ENCODE peak calls at places on chromosome 20, in seven cellular contexts. J, P, X, N, K, M and V are unnamed samples.
A peak's percentile ranks its signal among the peaks of the same experiment; 100 is the strongest.

GRCh38 chr20:62792182-62792939 is 3.9 kb upstream of the MRGBP start:
- DNase-seq in J (no peak), P (no peak), X (no peak), N (no peak), K (no peak), M (no peak), V (peak; percentile 32)

GRCh38 chr20:3431109-3431508 is 23.6 kb upstream of the DNAAF9 start:
- DNase-seq in J (no peak), P (no peak), X (no peak), N (no peak), K (no peak), M (no peak), V (no peak)

GRCh38 chr20:6525447-6526303 is 241.8 kb upstream of the BMP2 start:
- DNase-seq in J (peak; percentile 18), P (no peak), X (no peak), N (no peak), K (peak; percentile 19), M (no peak), V (peak; percentile 21)

GRCh38 chr20:31841928-31842327 is 3.5 kb downstream of the FOXS1 start:
- DNase-seq in J (no peak), P (no peak), X (no peak), N (no peak), K (peak; percentile 77), M (peak; percentile 54), V (peak; percentile 64)

GRCh38 chr20:12649234-12649633 is 359.5 kb upstream of the SPTLC3 start:
- DNase-seq in J (no peak), P (no peak), X (no peak), N (no peak), K (no peak), M (no peak), V (no peak)

GRCh38 chr20:38153401-38153800 is 11.7 kb downstream of the TGM2 start:
- DNase-seq in J (no peak), P (no peak), X (no peak), N (no peak), K (no peak), M (no peak), V (no peak)

GRCh38 chr20:13741879-13742278 is 42.8 kb downstream of the ESF1 start:
- DNase-seq in J (no peak), P (no peak), X (no peak), N (no peak), K (no peak), M (no peak), V (no peak)

GRCh38 chr20:62818592-62819493 is 2.0 kb downstream of the COL9A3 start:
- DNase-seq in J (no peak), P (no peak), X (no peak), N (peak; percentile 57), K (peak; percentile 85), M (no peak), V (peak; percentile 37)

GRCh38 chr20:22974354-22974753 is 60.8 kb upstream of the SSTR4 start:
- DNase-seq in J (no peak), P (peak; percentile 29), X (no peak), N (peak; percentile 10), K (peak; percentile 46), M (no peak), V (peak; percentile 50)

GRCh38 chr20:10172998-10173655 is 45.5 kb upstream of the SNAP25 start:
- DNase-seq in J (no peak), P (no peak), X (no peak), N (no peak), K (no peak), M (no peak), V (no peak)

GRCh38 chr20:13101701-13102100 is 92.9 kb downstream of the SPTLC3 start:
- DNase-seq in J (no peak), P (no peak), X (no peak), N (no peak), K (peak; percentile 29), M (no peak), V (peak; percentile 70)

GRCh38 chr20:64145458-64146300 is 18.6 kb upstream of the MYT1 start:
- DNase-seq in J (no peak), P (peak; percentile 12), X (no peak), N (no peak), K (no peak), M (no peak), V (no peak)

GRCh38 chr20:10591956-10592521 is 81.8 kb downstream of the JAG1 start:
- DNase-seq in J (no peak), P (no peak), X (no peak), N (no peak), K (no peak), M (no peak), V (no peak)

GRCh38 chr20:59039233-59039632 is 3.4 kb downstream of the PRELID3B start:
- DNase-seq in J (no peak), P (no peak), X (no peak), N (no peak), K (no peak), M (no peak), V (peak; percentile 28)

GRCh38 chr20:34316191-34316814 is 13.1 kb upstream of the AHCY start:
- DNase-seq in J (no peak), P (no peak), X (no peak), N (no peak), K (no peak), M (no peak), V (peak; percentile 76)

GRCh38 chr20:3172933-3173581 is at the start of gene LZTS3:
- DNase-seq in J (peak; percentile 61), P (no peak), X (no peak), N (no peak), K (peak; percentile 44), M (peak; percentile 75), V (peak; percentile 41)

GRCh38 chr20:62208805-62209755 is 11.0 kb downstream of the HRH3 start:
- DNase-seq in J (no peak), P (no peak), X (no peak), N (peak; percentile 19), K (peak; percentile 12), M (no peak), V (no peak)

GRCh38 chr20:4082406-4083102 is 67.2 kb upstream of the RNF24 start:
- DNase-seq in J (peak; percentile 44), P (peak; percentile 99), X (no peak), N (peak; percentile 73), K (peak; percentile 96), M (no peak), V (peak; percentile 89)

GRCh38 chr20:21571841-21572690 is 58.2 kb upstream of the NKX2-2 start:
- DNase-seq in J (no peak), P (no peak), X (no peak), N (peak; percentile 39), K (peak; percentile 5), M (no peak), V (peak; percentile 4)

GRCh38 chr20:44739952-44740351 is 5.7 kb upstream of the KCNK15 start:
- DNase-seq in J (no peak), P (no peak), X (no peak), N (no peak), K (no peak), M (no peak), V (no peak)

GRCh38 chr20:44735816-44736169 is 9.9 kb upstream of the KCNK15 start:
- DNase-seq in J (no peak), P (no peak), X (no peak), N (no peak), K (no peak), M (no peak), V (no peak)

GRCh38 chr20:44737116-44737515 is 8.5 kb upstream of the KCNK15 start:
- DNase-seq in J (no peak), P (no peak), X (no peak), N (no peak), K (no peak), M (no peak), V (no peak)

GRCh38 chr20:44736170-44737021 is 9.3 kb upstream of the KCNK15 start:
- DNase-seq in J (peak; percentile 74), P (peak; percentile 87), X (no peak), N (peak; percentile 72), K (peak; percentile 90), M (no peak), V (peak; percentile 91)

DNA sequence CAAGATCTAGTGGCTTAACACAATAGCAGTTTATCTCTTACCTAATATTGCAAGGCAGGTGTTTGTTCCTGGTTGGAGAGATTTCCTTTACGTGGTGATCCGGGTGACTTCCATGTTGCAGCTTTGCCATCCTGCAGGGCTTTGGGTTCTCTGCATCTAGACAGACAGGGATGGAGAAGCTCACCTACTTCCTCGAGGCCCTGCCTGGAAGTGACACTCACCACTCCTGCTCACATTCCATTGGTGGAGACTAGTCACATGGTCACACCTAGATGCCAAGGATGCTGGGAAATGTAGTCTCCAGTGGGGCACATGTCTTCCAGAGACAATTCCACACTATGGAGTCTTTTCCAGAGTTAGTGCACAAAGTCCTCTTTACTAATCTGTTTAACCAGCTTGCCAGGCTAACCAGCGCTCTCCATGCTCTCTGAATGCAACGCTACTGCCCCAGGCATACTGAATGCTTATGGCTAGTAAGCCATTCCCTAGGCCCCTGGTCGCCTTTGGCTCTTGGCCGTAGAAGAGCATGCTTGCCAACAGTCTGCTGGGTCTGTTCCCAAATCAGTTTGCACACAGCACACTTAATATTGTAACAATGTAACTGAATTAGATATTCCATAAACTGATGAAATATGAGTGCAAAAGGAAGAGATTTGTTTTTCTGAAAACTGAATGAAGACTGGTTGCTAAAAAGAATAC is 6.7 kb upstream of the KCNK15 start:
- DNase-seq in J (peak; percentile 64), P (peak; percentile 83), X (no peak), N (peak; percentile 79), K (peak; percentile 80), M (peak; percentile 72), V (peak; percentile 65)
- H3K4me3 ChIP-seq in J (no peak overlapping the region), P (no peak overlapping the region), X (no peak overlapping the region), N (no peak overlapping the region), K (no peak overlapping the region), M (no peak overlapping the region), V (no peak overlapping the region)

GRCh38 chr20:53949319-53949839 is 121.0 kb downstream of the BCAS1 start:
- DNase-seq in J (no peak), P (peak; percentile 69), X (peak; percentile 34), N (no peak), K (peak; percentile 82), M (peak; percentile 40), V (peak; percentile 74)
- H3K4me3 ChIP-seq in J (no peak overlapping the region), P (no peak overlapping the region), X (no peak overlapping the region), N (no peak overlapping the region), K (no peak overlapping the region), M (no peak overlapping the region), V (no peak overlapping the region)

DNA sequence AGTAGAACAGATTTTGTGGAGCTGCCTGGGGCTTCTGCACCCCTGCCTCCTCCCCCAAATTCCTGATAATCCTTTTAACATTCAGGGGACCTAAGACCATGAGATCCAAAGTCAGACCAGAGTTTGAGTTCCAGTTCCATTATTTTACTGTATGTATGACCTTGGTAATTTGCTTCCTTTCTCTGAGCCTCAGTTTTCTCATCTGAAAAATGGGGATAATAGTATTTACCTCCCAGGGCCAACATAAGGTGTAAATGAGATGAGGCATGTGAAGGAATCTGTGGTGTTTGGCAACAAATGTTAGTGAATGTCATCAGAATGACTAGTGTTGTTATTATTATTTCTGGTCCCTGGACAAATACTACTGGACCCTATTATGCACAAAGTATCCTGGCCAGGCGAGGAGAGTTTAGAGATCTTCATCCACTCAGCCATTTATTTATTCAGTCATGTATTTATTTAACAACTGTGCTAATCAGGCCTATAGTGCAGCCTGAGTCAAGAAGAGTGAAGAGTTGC is 47.3 kb downstream of the CDH22 start:
- DNase-seq in J (no peak), P (no peak), X (no peak), N (no peak), K (no peak), M (no peak), V (no peak)
- H3K4me3 ChIP-seq in J (no peak overlapping the region), P (no peak overlapping the region), X (no peak overlapping the region), N (no peak overlapping the region), K (no peak overlapping the region), M (no peak overlapping the region), V (no peak overlapping the region)

DNA sequence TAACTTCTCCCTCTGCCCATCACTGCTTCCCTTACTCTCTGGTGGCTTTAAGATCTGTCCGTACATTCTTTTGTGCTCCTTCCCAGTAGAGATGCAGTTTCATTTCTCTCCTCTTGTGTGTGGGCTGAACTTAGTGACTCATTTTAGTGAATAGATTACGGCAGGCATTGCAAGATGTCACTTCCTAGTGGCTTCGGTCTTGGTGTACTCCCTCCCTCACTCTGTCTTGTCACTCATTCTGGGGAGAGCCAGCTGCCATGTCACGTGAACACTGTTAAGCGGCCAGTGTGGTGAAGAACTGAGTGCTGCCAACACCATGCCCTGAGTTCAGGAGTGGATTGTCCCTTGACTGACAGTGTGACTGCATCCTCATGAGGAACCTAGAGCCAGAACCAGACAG is 115.9 kb downstream of the OTOR start:
- DNase-seq in J (no peak), P (no peak), X (no peak), N (no peak), K (no peak), M (no peak), V (no peak)
- H3K4me3 ChIP-seq in J (no peak overlapping the region), P (no peak overlapping the region), X (no peak overlapping the region), N (no peak overlapping the region), K (no peak overlapping the region), M (no peak overlapping the region), V (no peak overlapping the region)